ENCODE peak calls at places on chromosomes 5 and 9, in five cellular contexts. One of them, this sample, is unnamed.
A peak's percentile ranks its signal among the peaks of the same experiment; 100 is the strongest.

GRCh38 chr5:179146277-179146676 is 86.1 kb downstream of the ZNF354C start:
- DNase-seq in MM.1S: no peak
- DNase-seq in AG09319: no peak
- DNase-seq in CD8-positive, alpha-beta T cell: no peak
- DNase-seq in nephron progenitor cell: no peak
- DNase-seq in this sample: no peak

GRCh38 chr9:84123648-84124406 is 143.2 kb downstream of the RMI1 start:
- DNase-seq in CD8-positive, alpha-beta T cell: no peak
- DNase-seq in AG09319: no peak
- DNase-seq in MM.1S: peak; percentile 43
- DNase-seq in nephron progenitor cell: no peak
- DNase-seq in this sample: peak; percentile 52

GRCh38 chr9:18489861-18490260 is 15.9 kb downstream of the ADAMTSL1 start:
- DNase-seq in AG09319: no peak
- DNase-seq in MM.1S: no peak
- DNase-seq in CD8-positive, alpha-beta T cell: no peak
- DNase-seq in nephron progenitor cell: no peak
- DNase-seq in this sample: no peak

GRCh38 chr9:127011772-127012171 is 97.2 kb downstream of the RALGPS1 start:
- DNase-seq in AG09319: no peak
- DNase-seq in CD8-positive, alpha-beta T cell: no peak
- DNase-seq in MM.1S: no peak
- DNase-seq in nephron progenitor cell: no peak
- DNase-seq in this sample: no peak

GRCh38 chr9:22240619-22241018 is 206.0 kb upstream of the DMRTA1 start:
- DNase-seq in nephron progenitor cell: no peak
- DNase-seq in MM.1S: peak; percentile 78
- DNase-seq in CD8-positive, alpha-beta T cell: no peak
- DNase-seq in AG09319: peak; percentile 4
- DNase-seq in this sample: peak; percentile 49

GRCh38 chr9:79123419-79123818 is 448.3 kb upstream of the TLE4 start:
- DNase-seq in MM.1S: no peak
- DNase-seq in CD8-positive, alpha-beta T cell: no peak
- DNase-seq in nephron progenitor cell: no peak
- DNase-seq in AG09319: no peak
- DNase-seq in this sample: no peak

GRCh38 chr5:69528015-69528414 is 32.0 kb upstream of the GTF2H2C start:
- DNase-seq in CD8-positive, alpha-beta T cell: no peak
- DNase-seq in AG09319: no peak
- DNase-seq in nephron progenitor cell: no peak
- DNase-seq in MM.1S: no peak
- DNase-seq in this sample: no peak

GRCh38 chr9:21031091-21031817 is at the start of gene HACD4:
- DNase-seq in AG09319: no peak
- DNase-seq in nephron progenitor cell: peak; percentile 72
- DNase-seq in CD8-positive, alpha-beta T cell: peak; percentile 40
- DNase-seq in MM.1S: no peak
- DNase-seq in this sample: peak; percentile 85

GRCh38 chr5:127031147-127031862 is 947 bp upstream of the MARCHF3 start:
- DNase-seq in CD8-positive, alpha-beta T cell: no peak
- DNase-seq in AG09319: no peak
- DNase-seq in nephron progenitor cell: peak; percentile 31
- DNase-seq in MM.1S: peak; percentile 60
- DNase-seq in this sample: no peak

GRCh38 chr5:127029513-127030258 is 672 bp downstream of the MARCHF3 start:
- DNase-seq in nephron progenitor cell: peak; percentile 65
- DNase-seq in CD8-positive, alpha-beta T cell: no peak
- DNase-seq in MM.1S: peak; percentile 79
- DNase-seq in AG09319: no peak
- DNase-seq in this sample: peak; percentile 38

GRCh38 chr5:127031863-127032232 is 1.5 kb upstream of the MARCHF3 start:
- DNase-seq in MM.1S: no peak
- DNase-seq in nephron progenitor cell: no peak
- DNase-seq in AG09319: no peak
- DNase-seq in CD8-positive, alpha-beta T cell: no peak
- DNase-seq in this sample: no peak

GRCh38 chr5:127028822-127029457 is 1.4 kb downstream of the MARCHF3 start:
- DNase-seq in AG09319: no peak
- DNase-seq in nephron progenitor cell: peak; percentile 38
- DNase-seq in MM.1S: no peak
- DNase-seq in CD8-positive, alpha-beta T cell: no peak
- DNase-seq in this sample: peak; percentile 24

GRCh38 chr5:127030259-127031146 is at the start of gene MARCHF3:
- DNase-seq in nephron progenitor cell: peak; percentile 97
- DNase-seq in CD8-positive, alpha-beta T cell: peak; percentile 86
- DNase-seq in MM.1S: peak; percentile 98
- DNase-seq in AG09319: peak; percentile 87
- DNase-seq in this sample: peak; percentile 98
- TF ChIP-seq CTCF in nephron progenitor cell: no peak
- TF ChIP-seq CTCF in CD8-positive, alpha-beta T cell: no peak
- TF ChIP-seq CTCF in MM.1S: peak; percentile 34
- TF ChIP-seq CTCF in AG09319: peak; percentile 36
- TF ChIP-seq CTCF in this sample: peak; percentile 5

GRCh38 chr9:137917116-137917515 is 39.5 kb downstream of the CACNA1B start:
- DNase-seq in nephron progenitor cell: no peak
- DNase-seq in CD8-positive, alpha-beta T cell: no peak
- DNase-seq in MM.1S: no peak
- DNase-seq in AG09319: no peak
- DNase-seq in this sample: no peak
- TF ChIP-seq CTCF in nephron progenitor cell: no peak
- TF ChIP-seq CTCF in CD8-positive, alpha-beta T cell: no peak
- TF ChIP-seq CTCF in MM.1S: no peak
- TF ChIP-seq CTCF in AG09319: no peak
- TF ChIP-seq CTCF in this sample: no peak

DNA sequence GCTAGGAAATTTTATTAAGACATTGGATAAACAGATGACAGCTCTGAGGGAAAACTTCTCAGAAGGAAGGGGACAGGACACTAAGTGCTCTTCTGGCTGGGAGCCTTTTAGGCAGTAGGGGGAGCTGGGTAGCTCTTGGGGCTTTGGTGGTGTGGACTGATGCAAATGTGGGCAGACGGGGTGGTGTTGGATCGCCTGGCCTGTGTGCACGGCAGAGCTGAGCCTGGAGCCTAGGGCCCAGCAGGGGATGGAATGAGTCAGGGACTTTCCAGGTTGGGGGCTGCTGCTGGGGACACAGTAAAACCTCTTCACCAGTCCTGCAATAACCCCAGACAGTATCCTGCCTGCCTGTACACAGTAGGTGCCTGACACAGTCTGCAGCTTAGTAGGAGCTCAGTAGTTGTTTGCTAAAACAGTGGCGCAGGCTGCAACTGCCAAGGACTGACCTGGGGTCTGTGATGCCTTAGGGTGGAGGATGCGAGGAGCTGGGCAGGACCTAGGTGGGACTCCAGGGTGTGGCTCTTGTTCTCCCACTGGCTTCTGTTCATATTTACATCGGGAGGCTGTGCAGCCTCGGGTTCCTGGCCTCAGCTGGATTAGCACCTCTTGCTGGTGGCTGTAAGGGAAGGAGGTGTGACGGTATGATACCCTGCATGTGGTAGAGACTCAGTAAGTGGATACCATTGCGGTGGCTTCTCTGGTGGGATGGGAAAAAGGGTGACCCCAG is 83.8 kb downstream of the DAB2IP start:
- DNase-seq in CD8-positive, alpha-beta T cell: no peak
- DNase-seq in MM.1S: no peak
- DNase-seq in AG09319: peak; percentile 24
- DNase-seq in nephron progenitor cell: peak; percentile 40
- DNase-seq in this sample: peak; percentile 64
- TF ChIP-seq CTCF in CD8-positive, alpha-beta T cell: peak; percentile 19
- TF ChIP-seq CTCF in MM.1S: peak; percentile 37
- TF ChIP-seq CTCF in AG09319: peak; percentile 68
- TF ChIP-seq CTCF in nephron progenitor cell: peak; percentile 29
- TF ChIP-seq CTCF in this sample: no peak

GRCh38 chr9:113580041-113580953 is 116.8 kb downstream of the RGS3 start:
- DNase-seq in nephron progenitor cell: no peak
- DNase-seq in AG09319: no peak
- DNase-seq in CD8-positive, alpha-beta T cell: no peak
- DNase-seq in MM.1S: peak; percentile 26
- DNase-seq in this sample: no peak
- TF ChIP-seq CTCF in nephron progenitor cell: no peak
- TF ChIP-seq CTCF in AG09319: no peak
- TF ChIP-seq CTCF in CD8-positive, alpha-beta T cell: no peak
- TF ChIP-seq CTCF in MM.1S: no peak
- TF ChIP-seq CTCF in this sample: no peak

DNA sequence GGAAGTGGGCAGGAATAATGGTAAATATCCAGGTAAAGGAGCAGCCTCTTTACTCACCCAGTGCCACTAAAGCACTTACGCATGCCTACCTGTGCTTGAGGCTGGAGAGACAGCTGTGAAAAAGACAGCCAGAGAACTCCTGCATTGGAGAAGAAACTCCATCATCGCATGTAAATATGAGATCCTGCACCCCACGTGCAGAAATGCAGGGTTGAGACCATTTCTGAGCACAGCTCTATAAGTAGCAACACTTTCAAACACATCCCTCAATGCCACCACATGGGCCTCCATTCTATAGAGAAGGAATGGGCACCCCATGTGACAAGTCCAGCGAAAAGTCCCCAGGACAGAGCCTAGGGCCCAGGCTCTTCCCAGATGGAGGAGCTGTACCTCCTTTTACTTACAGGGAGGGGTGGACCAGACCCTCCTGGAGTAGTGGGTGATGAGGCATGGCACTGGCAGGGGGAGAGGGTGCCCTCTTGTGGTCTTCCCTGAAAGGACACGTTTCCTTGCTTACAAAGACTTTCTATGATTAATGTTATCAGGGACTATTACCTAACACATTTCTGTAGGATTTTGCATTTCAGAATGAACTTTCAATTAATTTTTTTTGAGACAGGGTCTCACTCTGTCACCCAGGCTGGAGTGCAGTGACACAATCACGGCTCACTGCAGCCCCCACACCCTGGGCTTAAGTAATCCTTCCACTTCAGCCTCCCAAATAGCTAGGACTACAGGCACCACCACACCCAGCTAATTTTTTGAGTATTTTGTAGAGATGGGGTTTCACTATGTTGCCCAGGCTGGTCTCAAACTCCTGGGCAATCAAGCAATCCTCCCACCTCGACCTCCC is 55.3 kb upstream of the IL17B start:
- DNase-seq in AG09319: no peak
- DNase-seq in MM.1S: peak; percentile 40
- DNase-seq in CD8-positive, alpha-beta T cell: no peak
- DNase-seq in nephron progenitor cell: peak; percentile 79
- DNase-seq in this sample: peak; percentile 78
- TF ChIP-seq CTCF in AG09319: peak; percentile 93
- TF ChIP-seq CTCF in MM.1S: peak; percentile 90
- TF ChIP-seq CTCF in CD8-positive, alpha-beta T cell: peak; percentile 74
- TF ChIP-seq CTCF in nephron progenitor cell: peak; percentile 97
- TF ChIP-seq CTCF in this sample: peak; percentile 64

DNA sequence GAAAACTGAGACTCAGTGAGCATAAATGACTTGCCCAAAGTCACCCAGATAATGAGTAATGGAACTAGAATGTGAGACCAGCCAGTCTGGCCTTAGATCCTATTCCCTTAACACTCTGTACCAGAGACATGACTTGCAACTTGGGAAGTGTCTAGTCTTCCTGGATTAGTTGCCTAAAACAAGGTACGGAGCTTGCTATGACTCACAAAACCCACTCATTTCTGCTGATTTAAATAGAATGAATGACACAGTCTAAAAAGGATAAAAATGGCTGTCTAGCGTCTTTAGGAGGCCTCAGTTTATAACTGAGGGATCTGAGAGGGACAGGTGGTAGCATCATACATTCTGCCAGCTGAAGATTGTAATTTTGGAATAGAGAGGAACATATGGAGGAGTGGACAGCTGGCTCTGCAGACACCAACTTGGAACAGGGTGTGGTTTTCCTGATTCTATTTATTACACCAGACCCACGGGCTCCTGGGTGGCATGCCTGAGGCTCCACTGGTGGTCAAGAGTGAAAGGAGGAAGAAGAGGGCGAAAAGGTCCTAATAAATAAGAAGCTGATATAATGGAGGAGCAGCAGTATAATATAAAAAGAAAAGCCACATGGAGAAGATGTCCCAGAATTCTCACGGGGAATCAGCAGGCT is 62.7 kb downstream of the ABLIM3 start:
- DNase-seq in AG09319: no peak
- DNase-seq in MM.1S: no peak
- DNase-seq in CD8-positive, alpha-beta T cell: no peak
- DNase-seq in nephron progenitor cell: no peak
- DNase-seq in this sample: no peak
- TF ChIP-seq CTCF in AG09319: no peak
- TF ChIP-seq CTCF in MM.1S: no peak
- TF ChIP-seq CTCF in CD8-positive, alpha-beta T cell: no peak
- TF ChIP-seq CTCF in nephron progenitor cell: no peak
- TF ChIP-seq CTCF in this sample: no peak

DNA sequence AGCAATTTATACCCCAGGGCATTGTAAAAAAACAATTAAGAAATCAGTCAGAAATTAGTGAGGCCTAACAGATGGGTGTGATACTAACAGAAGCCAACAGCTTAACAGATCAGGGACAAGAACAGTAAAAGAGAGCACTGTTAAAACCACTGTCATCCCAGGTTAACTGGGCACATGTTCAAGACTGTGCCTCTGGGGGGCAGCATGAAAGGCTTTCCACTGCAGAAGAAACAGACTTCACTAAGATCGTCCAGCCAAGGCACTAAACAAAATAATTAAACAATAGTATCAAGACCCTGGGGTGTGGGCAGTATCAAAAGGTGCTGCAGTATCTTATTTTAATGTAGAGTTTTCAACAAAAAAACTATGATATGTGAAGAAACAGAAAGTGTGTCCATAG is 43.5 kb downstream of the FBN2 start:
- DNase-seq in nephron progenitor cell: no peak
- DNase-seq in CD8-positive, alpha-beta T cell: no peak
- DNase-seq in MM.1S: no peak
- DNase-seq in AG09319: no peak
- DNase-seq in this sample: no peak
- TF ChIP-seq CTCF in nephron progenitor cell: no peak
- TF ChIP-seq CTCF in CD8-positive, alpha-beta T cell: no peak
- TF ChIP-seq CTCF in MM.1S: peak; percentile 34
- TF ChIP-seq CTCF in AG09319: no peak
- TF ChIP-seq CTCF in this sample: no peak